ENCODE peak calls at places on chromosomes 6 and 20, in six cellular contexts. Z is lung, Q is mesendoderm, J is mammary epithelial cell, N is HCT116, B is tibial artery. V is an unnamed sample.

GRCh38 chr20:11373391-11373790 is 544.3 kb upstream of the BTBD3 start:
- DNase-seq in Z (no peak), Q (no peak), J (no peak), N (no peak), B (no peak), V (no peak)

GRCh38 chr20:31838646-31839292 is 6.6 kb downstream of the FOXS1 start:
- DNase-seq in Z (no peak), Q (no peak), J (no peak), N (no peak), B (no peak), V (no peak)

GRCh38 chr6:47180633-47181032 is 129.1 kb downstream of the TNFRSF21 start:
- DNase-seq in Z (no peak), Q (peak; percentile 97), J (peak; percentile 88), N (peak; percentile 47), B (no peak), V (peak; percentile 93)

GRCh38 chr6:71420693-71421328 is 132.2 kb downstream of the OGFRL1 start:
- DNase-seq in Z (peak; percentile 96), Q (peak; percentile 96), J (peak; percentile 95), N (no peak), B (peak; percentile 96), V (peak; percentile 97)

GRCh38 chr6:163395786-163396185 is 18.7 kb upstream of the QKI start:
- DNase-seq in Z (no peak), Q (no peak), J (no peak), N (no peak), B (no peak), V (no peak)

GRCh38 chr20:37872161-37872560 is 30.8 kb upstream of the VSTM2L start:
- DNase-seq in Z (no peak), Q (no peak), J (no peak), N (no peak), B (no peak), V (no peak)

GRCh38 chr6:55668625-55669024 is 89.6 kb upstream of the HMGCLL1 start:
- DNase-seq in Z (no peak), Q (peak; percentile 12), J (no peak), N (no peak), B (no peak), V (no peak)

GRCh38 chr20:44776977-44777376 is 31.3 kb downstream of the KCNK15 start:
- DNase-seq in Z (no peak), Q (peak; percentile 56), J (peak; percentile 20), N (no peak), B (no peak), V (peak; percentile 48)

GRCh38 chr6:130912451-130912850 is 85.2 kb downstream of the SMLR1 start:
- DNase-seq in Z (no peak), Q (no peak), J (no peak), N (no peak), B (no peak), V (no peak)

GRCh38 chr20:4352348-4352747 is 337.0 kb upstream of the RNF24 start:
- DNase-seq in Z (no peak), Q (no peak), J (no peak), N (no peak), B (no peak), V (no peak)

GRCh38 chr6:31586013-31586412 is at the start of gene LST1:
- DNase-seq in Z (no peak), Q (no peak), J (no peak), N (no peak), B (peak; percentile 47), V (no peak)

GRCh38 chr20:37298190-37298939 is 8.9 kb downstream of the MANBAL start:
- DNase-seq in Z (no peak), Q (no peak), J (peak; percentile 79), N (no peak), B (peak; percentile 54), V (peak; percentile 81)

GRCh38 chr20:32945710-32946221 is 58.5 kb downstream of the SUN5 start:
- DNase-seq in Z (no peak), Q (peak; percentile 76), J (peak; percentile 4), N (peak; percentile 21), B (no peak), V (peak; percentile 41)

GRCh38 chr6:133707456-133707855 is 181.5 kb upstream of the TCF21 start:
- DNase-seq in Z (no peak), Q (no peak), J (peak; percentile 74), N (no peak), B (no peak), V (peak; percentile 59)
- H3K4me3 ChIP-seq in Z (no peak overlapping the region), Q (no peak overlapping the region), J (no peak overlapping the region), N (no peak overlapping the region), B (no peak overlapping the region), V (no peak overlapping the region)

GRCh38 chr20:62686869-62687830 is 21.5 kb upstream of the NTSR1 start:
- DNase-seq in Z (no peak), Q (no peak), J (no peak), N (no peak), B (no peak), V (peak; percentile 61)

GRCh38 chr20:62684986-62685385 is 23.6 kb upstream of the NTSR1 start:
- DNase-seq in Z (no peak), Q (no peak), J (no peak), N (no peak), B (no peak), V (no peak)

GRCh38 chr20:62679978-62680589 is 28.6 kb upstream of the NTSR1 start:
- DNase-seq in Z (no peak), Q (no peak), J (no peak), N (no peak), B (no peak), V (no peak)

GRCh38 chr20:62685781-62686555 is 22.7 kb upstream of the NTSR1 start:
- DNase-seq in Z (peak; percentile 44), Q (peak; percentile 28), J (no peak), N (no peak), B (peak; percentile 65), V (no peak)

DNA sequence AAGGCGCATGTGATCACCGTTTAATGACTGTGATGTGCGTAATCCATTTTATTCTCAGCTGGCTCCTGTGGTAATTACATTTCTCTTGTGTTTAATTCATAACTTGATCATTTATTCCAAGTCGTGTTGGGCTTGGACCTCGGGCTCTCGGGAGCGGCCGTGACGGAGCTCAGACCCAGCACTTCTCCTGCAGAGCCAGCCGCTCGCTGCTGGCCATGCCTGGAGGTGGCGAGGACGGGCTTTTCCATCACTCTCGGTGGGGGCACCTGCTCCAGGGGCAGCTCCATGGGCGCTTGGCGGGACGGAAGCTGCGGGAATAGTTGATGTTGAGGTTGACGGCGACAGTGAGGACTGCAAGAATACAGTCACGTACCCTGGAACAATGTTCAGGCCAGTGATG is 25.5 kb upstream of the NTSR1 start:
- DNase-seq in Z (no peak), Q (no peak), J (no peak), N (no peak), B (no peak), V (no peak)
- H3K4me3 ChIP-seq in Z (no peak overlapping the region), Q (no peak overlapping the region), J (no peak overlapping the region), N (no peak overlapping the region), B (no peak overlapping the region), V (no peak overlapping the region)

GRCh38 chr6:29861521-29862255 is 34.1 kb downstream of the HLA-G start:
- DNase-seq in Z (no peak), Q (no peak), J (no peak), N (no peak), B (no peak), V (no peak)

GRCh38 chr6:29865648-29866047 is 38.0 kb downstream of the HLA-G start:
- DNase-seq in Z (no peak), Q (no peak), J (no peak), N (no peak), B (no peak), V (no peak)

DNA sequence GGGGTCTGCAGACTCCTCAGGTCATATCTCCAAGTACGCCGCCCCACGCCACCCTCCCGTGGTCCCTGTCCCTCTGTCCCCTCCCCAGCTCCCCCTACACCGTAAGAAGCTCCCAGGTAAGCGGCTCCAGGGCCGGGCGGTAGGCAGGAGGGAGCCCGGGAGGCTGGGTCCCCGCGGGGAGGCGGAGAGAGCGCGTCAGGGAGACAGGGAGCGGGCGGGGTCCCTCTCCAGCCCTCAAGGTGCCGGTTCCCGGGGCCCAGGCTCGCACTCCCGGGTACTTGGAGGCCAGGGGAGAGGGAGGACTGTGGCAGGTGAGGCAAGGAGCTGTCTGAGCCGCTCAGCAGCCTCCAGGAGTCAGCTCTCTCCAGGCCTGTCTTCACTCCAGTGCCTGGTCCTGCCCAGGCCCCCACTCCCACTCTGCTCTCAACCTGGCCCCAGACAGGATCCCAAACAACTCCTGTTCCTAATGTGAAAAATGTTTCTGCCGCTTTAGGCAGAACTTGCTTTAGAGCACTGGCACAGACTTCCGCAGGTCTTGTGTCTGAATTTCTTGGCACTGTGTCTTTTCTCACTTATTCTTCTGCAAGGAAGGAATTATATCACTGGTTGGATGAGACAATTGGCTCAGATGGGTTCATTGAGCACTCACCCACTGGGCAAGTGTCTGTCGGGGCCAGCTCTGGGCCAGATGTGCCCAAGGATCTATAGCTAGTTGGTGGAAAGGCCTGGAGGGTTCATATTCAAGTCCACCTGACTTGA is 36.6 kb downstream of the HLA-G start:
- DNase-seq in Z (no peak), Q (no peak), J (no peak), N (no peak), B (no peak), V (no peak)
- H3K4me3 ChIP-seq in Z (no peak overlapping the region), Q (no peak overlapping the region), J (no peak overlapping the region), N (no peak overlapping the region), B (no peak overlapping the region), V (no peak overlapping the region)

DNA sequence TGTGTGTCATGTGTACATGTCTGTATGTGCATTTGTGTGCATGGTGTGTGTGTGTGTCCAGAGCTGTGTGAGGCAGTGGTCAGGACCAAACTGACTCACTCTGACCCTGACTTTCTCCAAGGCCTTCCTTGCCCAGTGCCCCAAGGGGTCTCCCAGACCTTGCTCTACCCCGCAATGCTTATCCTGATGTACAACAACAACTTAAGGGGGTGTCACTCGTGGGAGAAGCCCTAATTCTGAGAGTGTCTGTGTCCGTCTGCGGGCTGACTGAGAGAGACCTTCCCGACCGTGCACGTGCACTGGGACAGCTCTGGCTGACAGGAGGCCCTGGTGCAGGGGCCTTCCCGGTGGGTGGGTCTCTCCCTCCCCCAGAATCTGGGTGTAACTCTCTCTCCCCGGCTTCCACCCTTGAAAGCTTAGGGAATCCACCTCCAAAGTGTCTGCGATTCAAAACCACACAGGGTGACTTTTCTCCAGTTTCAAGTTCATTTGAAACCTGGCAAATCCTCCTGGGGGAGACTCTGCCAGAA is 225.7 kb downstream of the TAF4 start:
- DNase-seq in Z (no peak), Q (no peak), J (no peak), N (no peak), B (no peak), V (no peak)
- H3K4me3 ChIP-seq in Z (no peak overlapping the region), Q (no peak overlapping the region), J (no peak overlapping the region), N (no peak overlapping the region), B (no peak overlapping the region), V (no peak overlapping the region)

GRCh38 chr6:108169801-108170606 is 4.2 kb downstream of the NR2E1 start:
- DNase-seq in Z (no peak), Q (no peak), J (no peak), N (no peak), B (no peak), V (no peak)

GRCh38 chr6:108168026-108168463 is 2.2 kb downstream of the NR2E1 start:
- DNase-seq in Z (no peak), Q (no peak), J (no peak), N (no peak), B (no peak), V (no peak)

GRCh38 chr6:108167449-108167903 is 1.7 kb downstream of the NR2E1 start:
- DNase-seq in Z (no peak), Q (peak; percentile 89), J (no peak), N (no peak), B (no peak), V (no peak)

GRCh38 chr6:108168980-108169800 is 3.4 kb downstream of the NR2E1 start:
- DNase-seq in Z (no peak), Q (no peak), J (no peak), N (no peak), B (no peak), V (no peak)

GRCh38 chr6:108168501-108168979 is 2.7 kb downstream of the NR2E1 start:
- DNase-seq in Z (no peak), Q (peak; percentile 86), J (no peak), N (no peak), B (no peak), V (no peak)
- H3K4me3 ChIP-seq in Z (no peak overlapping the region), Q (no peak overlapping the region), J (no peak overlapping the region), N (no peak overlapping the region), B (no peak overlapping the region), V (no peak overlapping the region)

GRCh38 chr6:93417421-93417996 is 1.9 kb downstream of the EPHA7 start:
- DNase-seq in Z (no peak), Q (no peak), J (no peak), N (no peak), B (no peak), V (no peak)
- H3K4me3 ChIP-seq in Z (peak overlapping the region; percentile 3), Q (peak overlapping the region; percentile 55), J (no peak overlapping the region), N (no peak overlapping the region), B (peak overlapping the region; percentile 49), V (no peak overlapping the region)